ENCODE peak calls at places on chromosomes 1 and 21, in four cellular contexts. F, C, V and R are unnamed samples.

GRCh38 chr1:9233241-9233941 is 1.2 kb upstream of the H6PD start:
- DNase-seq in F (no peak), C (no peak), V (peak), R (no peak)

GRCh38 chr1:942411-942821 is 16.6 kb downstream of the NOC2L start:
- DNase-seq in F (peak), C (no peak), V (no peak), R (no peak)

GRCh38 chr1:31768939-31769704 is 5.0 kb upstream of the ADGRB2 start:
- DNase-seq in F (no peak), C (no peak), V (no peak), R (no peak)

GRCh38 chr1:60973668-60974067 is 108.7 kb upstream of the NFIA start:
- DNase-seq in F (no peak), C (no peak), V (no peak), R (no peak)

GRCh38 chr1:115879977-115880376 is 39.1 kb upstream of the NHLH2 start:
- DNase-seq in F (no peak), C (no peak), V (no peak), R (no peak)

GRCh38 chr1:207824691-207825090 is 72.8 kb downstream of the CD46 start:
- DNase-seq in F (no peak), C (peak), V (no peak), R (no peak)

GRCh38 chr1:154969246-154969645 is 1.3 kb downstream of the SHC1 start:
- DNase-seq in F (no peak), C (no peak), V (no peak), R (no peak)

GRCh38 chr1:204887846-204888245 is 17.2 kb downstream of the NFASC start:
- DNase-seq in F (no peak), C (no peak), V (no peak), R (no peak)

GRCh38 chr1:53084589-53084971 is 22.6 kb downstream of the PODN start:
- DNase-seq in F (no peak), C (no peak), V (no peak), R (no peak)

GRCh38 chr1:21232044-21232443 is 55.3 kb upstream of the EIF4G3 start:
- DNase-seq in F (peak), C (no peak), V (peak), R (peak)

GRCh38 chr1:18532390-18533170 is 51.9 kb downstream of the KLHDC7A start:
- DNase-seq in F (no peak), C (no peak), V (no peak), R (no peak)

GRCh38 chr1:53946252-53947171 is at the start of gene LRRC42:
- DNase-seq in F (peak), C (no peak), V (no peak), R (peak)

GRCh38 chr1:156082111-156083091 is at the start of gene MEX3A:
- DNase-seq in F (peak), C (no peak), V (peak), R (peak)

GRCh38 chr1:116067564-116067887 is 43.7 kb upstream of the MAB21L3 start:
- DNase-seq in F (no peak), C (no peak), V (no peak), R (no peak)

GRCh38 chr1:234988160-234988528 is 140.5 kb downstream of the TOMM20 start:
- DNase-seq in F (no peak), C (no peak), V (no peak), R (no peak)
- TF ChIP-seq TARDBP in F (no peak), C (no peak), V (no peak), R (no peak)

DNA sequence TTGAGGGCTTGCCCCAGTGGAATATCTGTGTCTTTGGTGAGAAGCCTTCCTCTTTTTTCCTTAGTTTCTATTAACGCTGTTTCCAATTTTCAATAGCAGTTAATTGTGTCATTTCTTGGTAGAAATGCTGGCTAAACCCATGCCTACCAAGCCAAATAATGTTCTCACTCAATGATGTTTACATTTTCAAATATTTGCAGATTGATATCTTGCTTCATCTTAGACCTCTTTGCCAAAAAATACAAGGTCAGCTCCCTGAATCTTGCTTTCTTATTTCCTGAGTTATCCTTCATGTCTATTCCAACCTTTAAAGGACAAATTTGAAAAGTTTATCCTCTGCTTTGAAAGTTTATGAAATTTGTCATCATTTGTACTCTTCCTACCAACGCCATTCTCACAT is 5.1 kb downstream of the KCNJ15 start:
- DNase-seq in F (no peak), C (no peak), V (no peak), R (no peak)
- TF ChIP-seq TARDBP in F (no peak), C (no peak), V (no peak), R (no peak)

DNA sequence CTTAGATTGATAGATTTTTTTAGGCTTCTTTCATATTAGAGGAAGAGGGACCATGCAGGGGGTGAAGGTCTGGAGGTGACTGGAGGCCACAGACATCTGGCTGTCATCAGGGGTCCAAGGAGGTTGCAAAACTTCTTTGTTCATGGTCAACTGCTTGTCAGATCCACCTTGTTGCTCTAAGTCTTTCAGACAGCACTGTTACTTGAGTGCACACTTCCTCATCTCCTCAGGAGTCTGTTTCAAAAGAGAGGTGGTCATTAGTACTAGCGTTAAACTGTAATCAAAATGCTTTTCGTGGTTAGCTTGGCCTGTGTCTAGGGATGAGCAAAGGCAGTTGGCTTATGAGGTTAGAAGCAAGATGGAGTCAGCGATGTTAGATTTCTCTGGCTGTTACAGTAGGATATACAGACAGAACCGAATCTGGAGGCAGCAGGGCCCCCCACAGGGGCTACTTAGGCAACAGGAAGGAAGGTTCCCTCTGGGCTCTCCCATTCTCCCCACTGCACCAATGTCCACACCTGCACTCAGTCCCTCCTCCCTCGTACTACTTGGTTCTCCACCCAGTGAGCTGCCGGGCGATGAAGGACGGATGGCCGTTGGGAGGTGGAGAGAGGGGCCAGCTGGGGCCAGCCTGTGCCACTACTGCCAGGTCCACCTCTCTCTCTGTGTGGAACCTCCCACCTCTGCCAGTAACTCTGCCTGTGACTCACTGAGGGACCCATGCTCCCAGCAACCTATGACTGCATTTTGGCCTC is 57.2 kb downstream of the TOR1AIP2 start:
- DNase-seq in F (no peak), C (no peak), V (no peak), R (no peak)
- TF ChIP-seq TARDBP in F (no peak), C (no peak), V (no peak), R (no peak)

DNA sequence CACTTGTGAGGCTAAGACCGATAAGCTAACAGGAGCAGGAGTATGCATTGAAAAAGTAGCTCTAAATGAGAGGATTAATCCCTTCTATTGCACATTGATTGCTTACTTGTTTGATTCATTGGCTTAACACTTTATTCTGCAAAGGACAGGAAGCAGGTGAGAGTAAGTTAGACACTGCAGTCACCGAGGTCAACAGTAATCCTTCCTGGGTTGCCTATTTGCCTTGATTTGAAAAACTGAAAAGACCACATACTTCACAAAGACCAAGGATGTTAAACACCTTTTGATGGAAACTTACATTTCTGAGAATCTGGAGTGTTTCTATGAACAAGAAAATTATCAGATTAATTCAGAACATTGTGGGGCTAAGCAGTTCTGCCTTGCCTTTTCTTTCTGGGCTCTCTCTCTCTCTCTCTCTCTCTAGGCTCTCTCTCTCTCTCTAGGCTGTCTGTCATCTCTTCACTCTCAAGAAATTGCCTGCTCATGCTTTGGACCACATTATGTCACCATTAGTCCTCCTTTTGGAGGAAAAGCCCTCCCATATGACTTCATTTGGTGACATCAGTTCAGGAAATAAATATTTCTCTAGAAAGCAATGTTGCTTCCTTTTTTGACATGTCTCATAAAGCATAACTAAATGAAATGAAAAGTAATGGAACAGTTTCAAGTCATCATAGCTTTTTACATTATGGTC is 103.8 kb downstream of the TNFSF18 start:
- DNase-seq in F (no peak), C (no peak), V (no peak), R (no peak)
- TF ChIP-seq TARDBP in F (no peak), C (no peak), V (no peak), R (no peak)